ENCODE peak calls at places on chromosomes 12 and 14, in five cellular contexts. One of them, this sample, is unnamed.
A peak's percentile ranks its signal among the peaks of the same experiment; 100 is the strongest.

GRCh38 chr14:27958757-27959156 is 807.8 kb upstream of the FOXG1 start:
- DNase-seq in K562: no peak
- DNase-seq in A549: no peak
- DNase-seq in HepG2: no peak
- DNase-seq in GM23338: no peak
- DNase-seq in this sample: no peak

GRCh38 chr12:123141615-123142517 is 9.0 kb downstream of the PITPNM2 start:
- DNase-seq in K562: no peak
- DNase-seq in A549: no peak
- DNase-seq in HepG2: peak; percentile 87
- DNase-seq in GM23338: peak; percentile 13
- DNase-seq in this sample: no peak

GRCh38 chr12:26187429-26187828 is 7.9 kb upstream of the SSPN start:
- DNase-seq in K562: no peak
- DNase-seq in A549: no peak
- DNase-seq in HepG2: peak; percentile 12
- DNase-seq in GM23338: peak; percentile 65
- DNase-seq in this sample: no peak

GRCh38 chr12:122452701-122453285 is 30.3 kb upstream of the CLIP1 start:
- DNase-seq in K562: no peak
- DNase-seq in A549: no peak
- DNase-seq in HepG2: no peak
- DNase-seq in GM23338: no peak
- DNase-seq in this sample: no peak

GRCh38 chr12:109720152-109720855 is 6.7 kb downstream of the FAM222A start:
- DNase-seq in K562: no peak
- DNase-seq in A549: no peak
- DNase-seq in HepG2: no peak
- DNase-seq in GM23338: no peak
- DNase-seq in this sample: no peak

GRCh38 chr12:47773062-47773857 is at the start of gene SLC48A1:
- DNase-seq in K562: peak; percentile 94
- DNase-seq in A549: peak; percentile 92
- DNase-seq in HepG2: peak; percentile 30
- DNase-seq in GM23338: peak; percentile 86
- DNase-seq in this sample: no peak

GRCh38 chr12:27462151-27462694 is 15.7 kb downstream of the SMCO2 start:
- DNase-seq in K562: no peak
- DNase-seq in A549: no peak
- DNase-seq in HepG2: no peak
- DNase-seq in GM23338: no peak
- DNase-seq in this sample: no peak

GRCh38 chr14:45150386-45150890 is 14.7 kb downstream of the FANCM start:
- DNase-seq in K562: no peak
- DNase-seq in A549: no peak
- DNase-seq in HepG2: no peak
- DNase-seq in GM23338: peak; percentile 33
- DNase-seq in this sample: no peak

GRCh38 chr14:92615451-92615850 is 101.9 kb downstream of the RIN3 start:
- DNase-seq in K562: no peak
- DNase-seq in A549: no peak
- DNase-seq in HepG2: no peak
- DNase-seq in GM23338: no peak
- DNase-seq in this sample: peak; percentile 66

GRCh38 chr14:100476012-100476822 is 111.0 kb downstream of the BEGAIN start:
- DNase-seq in K562: no peak
- DNase-seq in A549: peak; percentile 78
- DNase-seq in HepG2: peak; percentile 95
- DNase-seq in GM23338: no peak
- DNase-seq in this sample: no peak

GRCh38 chr12:128261757-128262156 is 5.2 kb upstream of the TMEM132C start:
- DNase-seq in K562: no peak
- DNase-seq in A549: no peak
- DNase-seq in HepG2: no peak
- DNase-seq in GM23338: no peak
- DNase-seq in this sample: no peak

GRCh38 chr14:59438148-59438766 is 26.9 kb downstream of the GPR135 start:
- DNase-seq in K562: no peak
- DNase-seq in A549: no peak
- DNase-seq in HepG2: no peak
- DNase-seq in GM23338: no peak
- DNase-seq in this sample: no peak

GRCh38 chr12:89286506-89286905 is 65.8 kb downstream of the DUSP6 start:
- DNase-seq in K562: no peak
- DNase-seq in A549: no peak
- DNase-seq in HepG2: no peak
- DNase-seq in GM23338: no peak
- DNase-seq in this sample: no peak

GRCh38 chr12:78799679-78800078 is 64.9 kb upstream of the SYT1 start:
- DNase-seq in K562: no peak
- DNase-seq in A549: no peak
- DNase-seq in HepG2: no peak
- DNase-seq in GM23338: no peak
- DNase-seq in this sample: no peak

GRCh38 chr12:118035194-118036041 is 18.9 kb downstream of the RFC5 start:
- DNase-seq in K562: no peak
- DNase-seq in A549: no peak
- DNase-seq in HepG2: no peak
- DNase-seq in GM23338: no peak
- DNase-seq in this sample: peak; percentile 90

GRCh38 chr14:103782376-103782775 is 65.0 kb downstream of the PPP1R13B start:
- DNase-seq in K562: no peak
- DNase-seq in A549: no peak
- DNase-seq in HepG2: no peak
- DNase-seq in GM23338: no peak
- DNase-seq in this sample: no peak

GRCh38 chr12:668092-668481 is 4.8 kb upstream of the NINJ2 start:
- DNase-seq in K562: no peak
- DNase-seq in A549: no peak
- DNase-seq in HepG2: no peak
- DNase-seq in GM23338: peak; percentile 40
- DNase-seq in this sample: no peak

GRCh38 chr14:68173227-68173972 is 353.8 kb downstream of the RAD51B start:
- DNase-seq in K562: no peak
- DNase-seq in A549: no peak
- DNase-seq in HepG2: no peak
- DNase-seq in GM23338: no peak
- DNase-seq in this sample: no peak

GRCh38 chr14:50864237-50864636 is 7.6 kb upstream of the ABHD12B start:
- DNase-seq in K562: no peak
- DNase-seq in A549: no peak
- DNase-seq in HepG2: no peak
- DNase-seq in GM23338: no peak
- DNase-seq in this sample: no peak

GRCh38 chr14:91126761-91127160 is 12.9 kb downstream of the DGLUCY start:
- DNase-seq in K562: no peak
- DNase-seq in A549: no peak
- DNase-seq in HepG2: no peak
- DNase-seq in GM23338: no peak
- DNase-seq in this sample: no peak

GRCh38 chr14:88002421-88002820 is 2.5 kb upstream of the GPR65 start:
- DNase-seq in K562: no peak
- DNase-seq in A549: no peak
- DNase-seq in HepG2: no peak
- DNase-seq in GM23338: no peak
- DNase-seq in this sample: no peak

GRCh38 chr12:14416658-14417057 is 51.2 kb downstream of the ATF7IP start:
- DNase-seq in K562: no peak
- DNase-seq in A549: no peak
- DNase-seq in HepG2: peak; percentile 33
- DNase-seq in GM23338: peak; percentile 79
- DNase-seq in this sample: no peak

GRCh38 chr12:110244829-110245228 is 36.2 kb upstream of the ATP2A2 start:
- DNase-seq in K562: no peak
- DNase-seq in A549: no peak
- DNase-seq in HepG2: no peak
- DNase-seq in GM23338: peak; percentile 87
- DNase-seq in this sample: no peak

GRCh38 chr14:45251912-45252311 is 1.1 kb downstream of the MIS18BP1 start:
- DNase-seq in K562: no peak
- DNase-seq in A549: no peak
- DNase-seq in HepG2: peak; percentile 16
- DNase-seq in GM23338: no peak
- DNase-seq in this sample: peak; percentile 67

DNA sequence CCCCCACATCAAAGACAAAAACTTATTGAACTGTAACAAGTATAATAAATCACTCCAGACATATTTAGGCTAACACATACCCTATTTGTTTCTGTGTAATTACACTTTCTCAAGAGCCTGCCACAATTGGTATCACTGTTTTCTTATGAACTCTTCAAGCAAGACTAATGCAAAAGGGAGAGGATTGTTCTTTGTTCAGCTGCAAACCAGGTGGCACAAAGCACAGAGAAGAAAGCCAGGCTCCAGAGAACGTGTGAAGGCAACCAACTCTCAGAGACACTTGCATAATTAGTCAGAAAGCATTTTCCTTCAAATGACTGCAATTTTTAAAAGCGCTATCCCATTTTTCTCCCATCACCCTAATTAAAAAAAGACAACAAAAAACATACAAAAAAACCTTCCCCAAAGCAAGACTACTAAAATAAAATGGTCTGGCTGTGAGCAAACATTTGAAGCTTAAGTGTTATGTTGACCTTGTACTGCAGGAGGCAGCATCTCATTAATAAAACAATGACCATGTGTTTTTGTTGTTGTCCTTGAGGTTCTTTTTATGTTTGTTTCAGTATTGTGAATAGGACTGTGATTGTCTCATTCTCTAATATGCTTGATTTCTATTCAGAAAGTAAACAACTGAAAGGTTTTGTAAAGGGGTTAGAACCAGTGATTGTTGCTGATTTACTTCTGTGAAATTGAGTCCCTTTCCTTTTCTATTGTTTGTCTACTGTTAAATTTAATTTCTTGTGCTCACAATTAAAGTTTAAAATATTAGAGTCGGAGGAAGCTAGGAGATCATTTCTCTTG is 452.7 kb upstream of the PDE3A start:
- DNase-seq in K562: no peak
- DNase-seq in A549: no peak
- DNase-seq in HepG2: no peak
- DNase-seq in GM23338: peak; percentile 68
- DNase-seq in this sample: no peak
- TF ChIP-seq CTCF in K562: no peak
- TF ChIP-seq CTCF in A549: peak; percentile 77
- TF ChIP-seq CTCF in HepG2: peak; percentile 28
- TF ChIP-seq CTCF in GM23338: peak; percentile 84
- TF ChIP-seq CTCF in this sample: peak; percentile 72

GRCh38 chr14:35121887-35122695 is at the start of the genes PPP2R3C and PRORP:
- DNase-seq in K562: peak; percentile 88
- DNase-seq in A549: peak; percentile 74
- DNase-seq in HepG2: peak; percentile 98
- DNase-seq in GM23338: peak; percentile 98
- DNase-seq in this sample: peak; percentile 94

GRCh38 chr14:35122696-35123387 is 490 bp downstream of the PRORP start:
- DNase-seq in K562: no peak
- DNase-seq in A549: peak; percentile 55
- DNase-seq in HepG2: peak; percentile 69
- DNase-seq in GM23338: peak; percentile 58
- DNase-seq in this sample: no peak

GRCh38 chr14:35124127-35124526 is 1.8 kb downstream of the PRORP start:
- DNase-seq in K562: no peak
- DNase-seq in A549: no peak
- DNase-seq in HepG2: no peak
- DNase-seq in GM23338: no peak
- DNase-seq in this sample: no peak

GRCh38 chr14:35121026-35121886 is 534 bp downstream of the PPP2R3C start:
- DNase-seq in K562: no peak
- DNase-seq in A549: peak; percentile 93
- DNase-seq in HepG2: no peak
- DNase-seq in GM23338: no peak
- DNase-seq in this sample: no peak

GRCh38 chr14:35123388-35123703 is 994 bp downstream of the PRORP start:
- DNase-seq in K562: no peak
- DNase-seq in A549: no peak
- DNase-seq in HepG2: no peak
- DNase-seq in GM23338: no peak
- DNase-seq in this sample: no peak
- H3K4me3 ChIP-seq in K562: peak overlapping the region; percentile 62
- H3K4me3 ChIP-seq in A549: peak overlapping the region; percentile 90
- H3K4me3 ChIP-seq in HepG2: peak overlapping the region; percentile 97
- H3K4me3 ChIP-seq in GM23338: peak overlapping the region; percentile 77
- H3K4me3 ChIP-seq in this sample: peak overlapping the region; percentile 83

DNA sequence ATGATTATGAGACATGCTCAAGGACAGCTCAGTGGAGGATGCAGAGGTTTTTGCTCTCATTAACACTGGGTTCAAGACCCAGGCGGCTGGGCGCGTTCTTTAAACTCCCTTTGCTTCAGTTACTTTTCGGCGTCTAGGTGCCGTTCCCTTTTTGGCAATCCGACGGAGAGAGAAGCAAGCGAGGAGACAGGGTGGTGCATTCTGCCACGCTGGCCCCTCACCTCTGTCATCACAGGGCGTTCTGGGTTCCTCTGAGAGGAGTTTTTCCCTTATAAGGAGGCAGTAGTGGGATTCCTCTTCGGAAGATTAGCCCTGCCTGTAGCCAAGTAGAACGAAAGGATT is 9.0 kb upstream of the NEMF start:
- DNase-seq in K562: peak; percentile 12
- DNase-seq in A549: peak; percentile 52
- DNase-seq in HepG2: no peak
- DNase-seq in GM23338: peak; percentile 80
- DNase-seq in this sample: no peak
- TF ChIP-seq JUNB in K562: no peak
- TF ChIP-seq JUNB in A549: no peak
- TF ChIP-seq JUNB in HepG2: no peak
- TF ChIP-seq JUNB in GM23338: no peak
- TF ChIP-seq JUNB in this sample: no peak

GRCh38 chr14:25753130-25753529 is 703.2 kb upstream of the STXBP6 start:
- DNase-seq in K562: no peak
- DNase-seq in A549: no peak
- DNase-seq in HepG2: no peak
- DNase-seq in GM23338: no peak
- DNase-seq in this sample: no peak
- TF ChIP-seq CTCF in K562: no peak
- TF ChIP-seq CTCF in A549: no peak
- TF ChIP-seq CTCF in HepG2: no peak
- TF ChIP-seq CTCF in GM23338: no peak
- TF ChIP-seq CTCF in this sample: no peak

DNA sequence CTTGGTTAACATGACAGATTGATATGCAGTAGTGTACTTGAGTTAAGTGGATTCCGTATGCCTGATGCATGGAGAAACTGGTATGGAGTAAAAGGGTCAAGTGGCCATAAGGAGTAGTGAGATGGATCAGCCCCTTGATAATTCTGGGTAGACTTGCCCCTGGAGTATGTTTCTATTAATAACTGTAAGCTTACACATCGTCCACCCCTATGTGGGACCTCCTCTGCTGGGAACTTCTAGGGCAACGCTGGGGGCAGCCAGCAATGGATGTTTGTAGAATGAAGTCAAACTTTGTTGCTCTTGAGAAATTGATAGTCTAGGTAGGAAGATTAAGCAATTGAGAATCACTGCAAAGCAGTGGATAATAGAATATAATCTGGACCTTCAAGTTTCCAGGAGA is 3.5 kb downstream of the C12orf75 start:
- DNase-seq in K562: no peak
- DNase-seq in A549: no peak
- DNase-seq in HepG2: no peak
- DNase-seq in GM23338: no peak
- DNase-seq in this sample: no peak
- H3K4me3 ChIP-seq in K562: no peak overlapping the region
- H3K4me3 ChIP-seq in A549: no peak overlapping the region
- H3K4me3 ChIP-seq in HepG2: no peak overlapping the region
- H3K4me3 ChIP-seq in GM23338: no peak overlapping the region
- H3K4me3 ChIP-seq in this sample: peak overlapping the region; percentile 2

This sample was measured in GM12878.